ENCODE peak calls at places on chromosomes 6 and 20, in five cellular contexts. D, C, O, W and E are unnamed samples.

GRCh38 chr6:41536884-41537347 is 9.3 kb upstream of the FOXP4 start:
- DNase-seq in W (no peak), C (no peak), D (no peak), O (no peak), E (no peak)

GRCh38 chr20:19589731-19590362 is 168.2 kb upstream of the RIN2 start:
- DNase-seq in O (no peak), C (no peak), D (no peak), W (no peak), E (no peak)

GRCh38 chr6:14324042-14324441 is 206.5 kb downstream of the CD83 start:
- DNase-seq in W (no peak), D (no peak), O (no peak), C (no peak), E (no peak)

GRCh38 chr20:32050851-32051556 is 1.0 kb upstream of the HCK start:
- DNase-seq in D (no peak), O (no peak), C (no peak), W (no peak), E (no peak)

GRCh38 chr6:29926795-29927427 is 15.4 kb upstream of the HLA-A start:
- DNase-seq in C (peak), O (peak), W (peak), D (peak), E (peak)

GRCh38 chr6:52359403-52359802 is 2.5 kb upstream of the PAQR8 start:
- DNase-seq in C (no peak), W (no peak), D (no peak), O (no peak), E (no peak)

GRCh38 chr6:156839591-156840001 is 62.4 kb downstream of the ARID1B start:
- DNase-seq in D (no peak), C (peak), O (no peak), W (no peak), E (no peak)

GRCh38 chr6:79670789-79671188 is 39.7 kb downstream of the SH3BGRL2 start:
- DNase-seq in C (no peak), O (no peak), D (no peak), W (no peak), E (no peak)

GRCh38 chr20:40797425-40797824 is 108.4 kb upstream of the MAFB start:
- DNase-seq in W (peak), C (peak), D (no peak), O (no peak), E (no peak)

GRCh38 chr6:130517444-130517931 is 151.7 kb downstream of the TMEM200A start:
- DNase-seq in W (no peak), C (no peak), D (no peak), O (no peak), E (no peak)

GRCh38 chr6:49606696-49607390 is 29.8 kb downstream of the RHAG start:
- DNase-seq in O (no peak), W (peak), C (no peak), D (no peak), E (no peak)

GRCh38 chr6:37626915-37627314 is 70.8 kb downstream of the MDGA1 start:
- DNase-seq in O (no peak), D (no peak), C (no peak), W (no peak), E (no peak)

GRCh38 chr20:24996449-24997195 is 4.1 kb upstream of the APMAP start:
- DNase-seq in W (no peak), C (peak), D (no peak), O (no peak), E (no peak)